ENCODE peak calls at places on chromosomes 6 and 20, in ten cellular contexts. L, J, N, B, X, Z, H, W, C and I are unnamed samples.

GRCh38 chr6:110662468-110663211 is 152.6 kb downstream of the CDK19 start:
- DNase-seq in L (no peak), J (no peak), N (no peak), B (no peak), X (no peak), Z (no peak), H (no peak), W (no peak), C (no peak), I (no peak)

GRCh38 chr20:32606790-32607189 is 21.7 kb upstream of the NOL4L start:
- DNase-seq in L (no peak), J (no peak), N (no peak), B (no peak), X (no peak), Z (no peak), H (no peak), W (no peak), C (no peak), I (no peak)

GRCh38 chr20:61500791-61501321 is 248.8 kb downstream of the CDH4 start:
- DNase-seq in L (no peak), J (no peak), N (no peak), B (no peak), X (no peak), Z (no peak), H (no peak), W (no peak), C (peak), I (peak)

GRCh38 chr6:136050475-136050874 is 199.0 kb downstream of the PDE7B start:
- DNase-seq in L (no peak), J (no peak), N (no peak), B (no peak), X (no peak), Z (no peak), H (no peak), W (no peak), C (no peak), I (no peak)

GRCh38 chr6:71489736-71490135 is 201.1 kb downstream of the OGFRL1 start:
- DNase-seq in L (no peak), J (no peak), N (no peak), B (no peak), X (no peak), Z (peak), H (peak), W (no peak), C (no peak), I (no peak)

GRCh38 chr6:107543088-107543487 is 53.2 kb downstream of the SOBP start:
- DNase-seq in L (no peak), J (no peak), N (no peak), B (no peak), X (no peak), Z (no peak), H (no peak), W (no peak), C (no peak), I (no peak)

GRCh38 chr6:2524090-2524489 is 226.6 kb downstream of the MYLK4 start:
- DNase-seq in L (no peak), J (no peak), N (no peak), B (no peak), X (no peak), Z (no peak), H (no peak), W (no peak), C (no peak), I (no peak)

GRCh38 chr6:24933868-24934401 is 1.8 kb downstream of the RIPOR2 start:
- DNase-seq in L (no peak), J (peak), N (no peak), B (no peak), X (peak), Z (no peak), H (peak), W (no peak), C (peak), I (no peak)

GRCh38 chr20:49028684-49029083 is 17.4 kb upstream of the CSE1L start:
- DNase-seq in L (no peak), J (peak), N (no peak), B (no peak), X (no peak), Z (no peak), H (no peak), W (no peak), C (peak), I (no peak)

GRCh38 chr6:170295519-170296422 is 4.9 kb upstream of the DLL1 start:
- DNase-seq in L (peak), J (peak), N (no peak), B (peak), X (no peak), Z (no peak), H (no peak), W (no peak), C (peak), I (no peak)

GRCh38 chr20:50676888-50677287 is 14.5 kb downstream of the RIPOR3 start:
- DNase-seq in L (no peak), J (no peak), N (no peak), B (no peak), X (no peak), Z (no peak), H (no peak), W (no peak), C (no peak), I (no peak)

GRCh38 chr6:34961082-34961481 is 72.0 kb downstream of the ANKS1A start:
- DNase-seq in L (no peak), J (no peak), N (no peak), B (no peak), X (no peak), Z (no peak), H (no peak), W (no peak), C (no peak), I (no peak)

GRCh38 chr6:36829919-36830544 is 9.2 kb downstream of the CPNE5 start:
- DNase-seq in L (peak), J (no peak), N (peak), B (peak), X (no peak), Z (no peak), H (no peak), W (peak), C (no peak), I (no peak)

GRCh38 chr6:12973302-12973865 is 256.8 kb downstream of the PHACTR1 start:
- DNase-seq in L (no peak), J (no peak), N (no peak), B (no peak), X (no peak), Z (no peak), H (no peak), W (no peak), C (peak), I (no peak)

GRCh38 chr6:159212881-159213280 is 43.7 kb downstream of the FNDC1 start:
- DNase-seq in L (no peak), J (no peak), N (no peak), B (no peak), X (no peak), Z (no peak), H (no peak), W (no peak), C (no peak), I (no peak)

GRCh38 chr6:32692019-32692418 is 25.6 kb upstream of the HLA-DQB1 start:
- DNase-seq in L (no peak), J (peak), N (no peak), B (peak), X (no peak), Z (no peak), H (peak), W (peak), C (no peak), I (peak)

GRCh38 chr20:62136283-62137091 is 6.7 kb downstream of the PSMA7 start:
- DNase-seq in L (peak), J (peak), N (peak), B (peak), X (peak), Z (no peak), H (peak), W (peak), C (peak), I (peak)

GRCh38 chr6:38776515-38776914 is 61.4 kb downstream of the DNAH8 start:
- DNase-seq in L (no peak), J (no peak), N (no peak), B (no peak), X (no peak), Z (no peak), H (no peak), W (no peak), C (peak), I (no peak)

GRCh38 chr20:63530788-63531160 is 6.4 kb downstream of the PTK6 start:
- DNase-seq in L (no peak), J (peak), N (no peak), B (no peak), X (no peak), Z (no peak), H (no peak), W (no peak), C (peak), I (no peak)

GRCh38 chr6:138572885-138573284 is 73.6 kb upstream of the NHSL1 start:
- DNase-seq in L (no peak), J (peak), N (no peak), B (no peak), X (no peak), Z (no peak), H (no peak), W (no peak), C (no peak), I (no peak)

GRCh38 chr6:31407699-31408098 is 4.3 kb downstream of the MICA start:
- DNase-seq in L (no peak), J (no peak), N (no peak), B (no peak), X (no peak), Z (peak), H (no peak), W (no peak), C (no peak), I (no peak)

GRCh38 chr20:63596423-63596822 is 22.4 kb upstream of the HELZ2 start:
- DNase-seq in L (no peak), J (no peak), N (no peak), B (no peak), X (no peak), Z (no peak), H (no peak), W (no peak), C (no peak), I (no peak)

GRCh38 chr20:10925767-10926166 is 252.0 kb upstream of the JAG1 start:
- DNase-seq in L (no peak), J (no peak), N (no peak), B (no peak), X (no peak), Z (no peak), H (no peak), W (no peak), C (no peak), I (no peak)

GRCh38 chr20:23691675-23692074 is 2.8 kb upstream of the CST4 start:
- DNase-seq in L (no peak), J (no peak), N (no peak), B (no peak), X (no peak), Z (no peak), H (no peak), W (no peak), C (no peak), I (no peak)

GRCh38 chr20:60136640-60137411 is 178.6 kb downstream of the CDH26 start:
- DNase-seq in L (no peak), J (no peak), N (no peak), B (no peak), X (no peak), Z (no peak), H (no peak), W (peak), C (no peak), I (peak)

GRCh38 chr20:19964289-19965263 is 52.6 kb upstream of the NAA20 start:
- DNase-seq in L (peak), J (no peak), N (peak), B (peak), X (no peak), Z (peak), H (no peak), W (peak), C (no peak), I (no peak)

GRCh38 chr6:157514659-157515496 is 133.9 kb downstream of the ZDHHC14 start:
- DNase-seq in L (no peak), J (no peak), N (no peak), B (no peak), X (no peak), Z (no peak), H (no peak), W (peak), C (no peak), I (no peak)

GRCh38 chr6:157481189-157481864 is 100.3 kb downstream of the ZDHHC14 start:
- DNase-seq in L (no peak), J (no peak), N (no peak), B (no peak), X (no peak), Z (no peak), H (no peak), W (no peak), C (no peak), I (no peak)

GRCh38 chr6:34465551-34466241 is at the start of gene PACSIN1:
- DNase-seq in L (no peak), J (peak), N (no peak), B (no peak), X (no peak), Z (no peak), H (no peak), W (peak), C (peak), I (no peak)

GRCh38 chr6:161694995-161695394 is 421.1 kb upstream of the AGPAT4 start:
- DNase-seq in L (no peak), J (peak), N (no peak), B (no peak), X (no peak), Z (no peak), H (peak), W (no peak), C (no peak), I (peak)

GRCh38 chr6:129567374-129567773 is 142.6 kb downstream of the ARHGAP18 start:
- DNase-seq in L (no peak), J (peak), N (no peak), B (no peak), X (no peak), Z (no peak), H (peak), W (no peak), C (no peak), I (peak)

GRCh38 chr6:11496152-11497060 is 41.1 kb upstream of the TMEM170B start:
- DNase-seq in L (peak), J (peak), N (no peak), B (no peak), X (peak), Z (peak), H (peak), W (peak), C (peak), I (peak)

GRCh38 chr20:48711696-48712464 is 115.9 kb downstream of the PREX1 start:
- DNase-seq in L (no peak), J (no peak), N (no peak), B (no peak), X (no peak), Z (no peak), H (no peak), W (no peak), C (no peak), I (no peak)

GRCh38 chr20:24949756-24950127 is 673 bp downstream of the CST7 start:
- DNase-seq in L (no peak), J (no peak), N (no peak), B (no peak), X (no peak), Z (no peak), H (no peak), W (no peak), C (no peak), I (no peak)

GRCh38 chr6:30227242-30227722 is 14.1 kb upstream of the TRIM26 start:
- DNase-seq in L (no peak), J (no peak), N (no peak), B (no peak), X (no peak), Z (no peak), H (no peak), W (no peak), C (no peak), I (no peak)
- H3K4me3 ChIP-seq in L (no peak), J (no peak), N (no peak), B (no peak), X (peak), Z (no peak), H (no peak), W (no peak), C (no peak), I (no peak)

GRCh38 chr20:1856419-1856818 is 38.8 kb upstream of the SIRPA start:
- DNase-seq in L (no peak), J (no peak), N (no peak), B (no peak), X (no peak), Z (no peak), H (no peak), W (no peak), C (no peak), I (no peak)

GRCh38 chr20:1861347-1861987 is 33.7 kb upstream of the SIRPA start:
- DNase-seq in L (no peak), J (no peak), N (no peak), B (no peak), X (no peak), Z (no peak), H (no peak), W (no peak), C (no peak), I (no peak)

GRCh38 chr20:1857403-1857941 is 37.7 kb upstream of the SIRPA start:
- DNase-seq in L (no peak), J (no peak), N (no peak), B (no peak), X (no peak), Z (no peak), H (no peak), W (no peak), C (no peak), I (no peak)

GRCh38 chr20:1860446-1860845 is 34.8 kb upstream of the SIRPA start:
- DNase-seq in L (no peak), J (peak), N (no peak), B (no peak), X (no peak), Z (no peak), H (no peak), W (no peak), C (no peak), I (no peak)

GRCh38 chr20:1858859-1859258 is 36.3 kb upstream of the SIRPA start:
- DNase-seq in L (no peak), J (no peak), N (no peak), B (no peak), X (no peak), Z (no peak), H (no peak), W (no peak), C (no peak), I (no peak)
- H3K4me3 ChIP-seq in L (no peak), J (no peak), N (no peak), B (no peak), X (no peak), Z (no peak), H (no peak), W (no peak), C (no peak), I (no peak)

GRCh38 chr6:1524040-1524480 is 85.7 kb upstream of the FOXC1 start:
- DNase-seq in L (peak), J (peak), N (peak), B (peak), X (peak), Z (no peak), H (peak), W (peak), C (peak), I (no peak)
- H3K4me3 ChIP-seq in L (peak), J (no peak), N (peak), B (peak), X (peak), Z (no peak), H (no peak), W (no peak), C (peak), I (no peak)

GRCh38 chr6:41730531-41731436 is 4.6 kb downstream of the TFEB start:
- DNase-seq in L (no peak), J (no peak), N (no peak), B (peak), X (no peak), Z (no peak), H (no peak), W (peak), C (peak), I (no peak)

GRCh38 chr6:41732601-41733348 is 2.6 kb downstream of the TFEB start:
- DNase-seq in L (no peak), J (no peak), N (no peak), B (peak), X (peak), Z (no peak), H (no peak), W (no peak), C (no peak), I (no peak)

GRCh38 chr6:41733349-41733706 is 2.1 kb downstream of the TFEB start:
- DNase-seq in L (no peak), J (no peak), N (no peak), B (no peak), X (peak), Z (no peak), H (no peak), W (no peak), C (no peak), I (no peak)

GRCh38 chr6:41732149-41732548 is 3.3 kb downstream of the TFEB start:
- DNase-seq in L (no peak), J (no peak), N (no peak), B (no peak), X (no peak), Z (no peak), H (no peak), W (no peak), C (no peak), I (no peak)

GRCh38 chr6:41731561-41732086 is 3.8 kb downstream of the TFEB start:
- DNase-seq in L (no peak), J (no peak), N (no peak), B (peak), X (no peak), Z (no peak), H (no peak), W (no peak), C (no peak), I (no peak)
- H3K4me3 ChIP-seq in L (no peak), J (no peak), N (no peak), B (no peak), X (no peak), Z (no peak), H (no peak), W (no peak), C (peak), I (no peak)